ENCODE peak calls at places on chromosomes 11 and 22, in nine cellular contexts. H is neural progenitor cell, K is Caco-2, V is neural crest cell, F is prostate gland, W is fibroblast of villous mesenchyme, R is sigmoid colon, X is omental fat pad, P is tibial nerve. Z is an unnamed sample.

GRCh38 chr11:8839306-8839956 is 71.6 kb upstream of the AKIP1 start:
- DNase-seq in H (no peak), K (no peak), V (no peak), F (no peak), W (no peak), R (no peak), X (no peak), P (no peak), Z (no peak)

GRCh38 chr11:40867991-40868685 is 591.3 kb downstream of the LRRC4C start:
- DNase-seq in H (peak; percentile 5), K (no peak), V (no peak), F (no peak), W (no peak), R (no peak), X (no peak), P (no peak), Z (no peak)

GRCh38 chr22:27489265-27489675 is 312.3 kb downstream of the MN1 start:
- DNase-seq in H (no peak), K (peak; percentile 43), V (no peak), F (no peak), W (peak; percentile 38), R (no peak), X (no peak), P (no peak), Z (no peak)

GRCh38 chr22:39301926-39302325 is 17.5 kb downstream of the RPL3 start:
- DNase-seq in H (no peak), K (no peak), V (no peak), F (no peak), W (no peak), R (no peak), X (no peak), P (no peak), Z (no peak)

GRCh38 chr11:30365793-30366517 is 43.1 kb downstream of the ARL14EP start:
- DNase-seq in H (no peak), K (no peak), V (no peak), F (no peak), W (no peak), R (no peak), X (no peak), P (no peak), Z (no peak)

GRCh38 chr22:49218142-49218541 is 609.5 kb downstream of the BRD1 start:
- DNase-seq in H (no peak), K (no peak), V (no peak), F (no peak), W (no peak), R (peak; percentile 13), X (no peak), P (no peak), Z (no peak)

GRCh38 chr11:44701276-44701675 is 25.5 kb upstream of the TSPAN18 start:
- DNase-seq in H (no peak), K (no peak), V (no peak), F (no peak), W (no peak), R (no peak), X (no peak), P (no peak), Z (no peak)

GRCh38 chr11:118870396-118871343 is 13.0 kb upstream of the CXCR5 start:
- DNase-seq in H (peak; percentile 25), K (peak; percentile 36), V (peak; percentile 16), F (peak; percentile 41), W (peak; percentile 55), R (peak; percentile 82), X (no peak), P (peak; percentile 65), Z (no peak)

GRCh38 chr11:79013509-79013908 is 427.3 kb downstream of the TENM4 start:
- DNase-seq in H (no peak), K (no peak), V (no peak), F (no peak), W (no peak), R (no peak), X (no peak), P (no peak), Z (no peak)

GRCh38 chr11:121520243-121521144 is 67.7 kb upstream of the SORL1-AS1 start:
- DNase-seq in H (no peak), K (no peak), V (no peak), F (no peak), W (peak; percentile 88), R (no peak), X (no peak), P (no peak), Z (no peak)

GRCh38 chr11:74723511-74723910 is 7.7 kb downstream of the CHRDL2 start:
- DNase-seq in H (no peak), K (no peak), V (no peak), F (no peak), W (no peak), R (no peak), X (no peak), P (no peak), Z (no peak)

GRCh38 chr22:50443801-50444625 is 30.8 kb downstream of the SBF1 start:
- DNase-seq in H (no peak), K (no peak), V (no peak), F (no peak), W (no peak), R (no peak), X (no peak), P (no peak), Z (no peak)

GRCh38 chr11:102640946-102641345 is 15.8 kb upstream of the MMP20 start:
- DNase-seq in H (peak; percentile 45), K (peak; percentile 38), V (no peak), F (no peak), W (peak; percentile 17), R (no peak), X (no peak), P (no peak), Z (no peak)

GRCh38 chr11:77026236-77026635 is 8.0 kb upstream of the B3GNT6 start:
- DNase-seq in H (no peak), K (no peak), V (no peak), F (no peak), W (no peak), R (no peak), X (no peak), P (no peak), Z (no peak)

GRCh38 chr22:35620624-35621245 is 3.6 kb upstream of the MB start:
- DNase-seq in H (peak; percentile 41), K (no peak), V (no peak), F (no peak), W (no peak), R (peak; percentile 86), X (no peak), P (no peak), Z (no peak)

GRCh38 chr22:26172389-26172990 is 3.2 kb downstream of the SEZ6L start:
- DNase-seq in H (peak; percentile 82), K (peak; percentile 68), V (peak; percentile 59), F (no peak), W (peak; percentile 1), R (no peak), X (no peak), P (no peak), Z (peak; percentile 28)

GRCh38 chr22:26170112-26170492 is 840 bp downstream of the SEZ6L start:
- DNase-seq in H (peak; percentile 21), K (no peak), V (no peak), F (no peak), W (no peak), R (no peak), X (no peak), P (no peak), Z (no peak)

GRCh38 chr22:26168934-26169311 is 339 bp upstream of the SEZ6L start:
- DNase-seq in H (no peak), K (no peak), V (no peak), F (no peak), W (no peak), R (no peak), X (no peak), P (no peak), Z (no peak)

GRCh38 chr22:26169312-26170111 is at the start of gene SEZ6L:
- DNase-seq in H (peak; percentile 80), K (no peak), V (peak; percentile 42), F (no peak), W (no peak), R (no peak), X (no peak), P (no peak), Z (peak; percentile 29)

GRCh38 chr22:26170795-26171194 is 1.5 kb downstream of the SEZ6L start:
- DNase-seq in H (peak; percentile 85), K (peak; percentile 23), V (peak; percentile 30), F (no peak), W (no peak), R (no peak), X (no peak), P (no peak), Z (no peak)
- TF ChIP-seq CTCF in H (peak; percentile 62), K (no peak), V (peak; percentile 28), F (no peak), W (no peak), R (no peak), X (no peak), P (no peak), Z (peak; percentile 41)

DNA sequence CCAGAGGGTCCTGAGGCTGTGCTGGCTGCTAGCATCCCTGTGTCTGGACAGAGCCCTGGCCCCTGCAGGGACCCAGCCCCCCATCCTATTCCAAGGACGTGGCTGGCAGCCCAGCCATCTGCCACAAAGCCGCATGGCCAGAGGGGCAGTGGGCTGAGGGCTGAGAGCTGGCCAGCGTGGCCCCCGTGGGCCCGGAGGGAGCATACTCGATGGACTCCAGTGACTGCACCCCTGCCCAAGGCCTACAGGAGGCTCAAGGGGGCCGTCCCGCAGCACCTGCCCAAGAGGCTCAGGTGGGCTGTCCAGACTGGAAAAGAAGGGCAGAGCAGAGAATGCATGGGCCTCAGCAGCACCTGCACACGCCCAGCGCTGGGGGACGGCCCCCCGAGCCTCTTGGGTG is 13.1 kb downstream of the TSPAN4 start:
- DNase-seq in H (no peak), K (no peak), V (no peak), F (no peak), W (no peak), R (no peak), X (no peak), P (no peak), Z (no peak)
- TF ChIP-seq CTCF in H (no peak), K (no peak), V (no peak), F (no peak), W (no peak), R (no peak), X (no peak), P (no peak), Z (no peak)

GRCh38 chr11:839875-840617 is 2.3 kb downstream of the POLR2L start:
- DNase-seq in H (no peak), K (no peak), V (no peak), F (no peak), W (no peak), R (no peak), X (no peak), P (no peak), Z (no peak)
- TF ChIP-seq CTCF in H (no peak), K (peak; percentile 18), V (peak; percentile 29), F (no peak), W (peak; percentile 30), R (no peak), X (no peak), P (no peak), Z (peak; percentile 19)

DNA sequence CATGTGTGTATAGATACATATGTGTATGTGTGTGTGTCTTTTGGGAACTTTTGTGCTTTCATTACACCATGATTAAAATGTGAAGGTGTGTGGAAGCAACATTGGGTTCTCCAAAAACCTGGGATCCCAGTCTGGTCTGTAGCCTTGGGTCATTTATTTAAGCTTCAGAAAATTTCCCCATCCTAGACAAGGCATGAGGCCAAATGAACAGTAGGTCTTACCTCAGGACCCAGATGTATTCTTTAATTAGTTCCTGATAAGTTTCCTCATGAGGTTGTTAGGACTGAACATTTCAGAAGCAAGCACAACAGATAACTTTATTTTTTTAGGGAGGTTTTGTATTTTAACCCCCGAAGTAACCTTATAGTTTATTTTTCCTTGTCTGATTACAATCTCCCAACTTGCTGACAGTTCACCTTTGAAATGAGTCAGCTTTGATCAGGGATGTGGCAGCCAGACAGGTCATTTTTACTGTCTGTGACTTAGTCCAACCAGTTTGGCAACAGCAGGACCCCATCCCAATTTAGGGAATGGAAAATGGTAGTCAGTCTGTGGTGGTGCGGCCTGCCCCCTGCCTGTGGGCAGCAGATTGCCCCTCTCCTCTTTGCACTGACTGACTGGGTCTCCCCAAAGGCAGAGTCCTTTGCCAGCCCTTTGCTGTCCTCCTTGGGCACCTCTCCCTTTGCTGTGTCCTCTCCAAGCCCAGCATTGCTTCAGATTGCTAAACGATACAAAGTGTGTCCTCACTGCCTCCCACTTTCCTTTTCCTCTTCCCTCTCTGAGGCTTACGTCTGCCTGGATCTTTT is 88.3 kb downstream of the NAV2 start:
- DNase-seq in H (no peak), K (peak; percentile 22), V (no peak), F (no peak), W (peak; percentile 14), R (no peak), X (no peak), P (no peak), Z (no peak)
- TF ChIP-seq CTCF in H (peak; percentile 41), K (no peak), V (peak; percentile 39), F (peak; percentile 21), W (no peak), R (no peak), X (no peak), P (no peak), Z (no peak)